ENCODE peak calls at places on chromosomes 3 and 15, in five cellular contexts. C, J, L, K and A are unnamed samples. For H3K4me1, the result is how much of the 10 kb centered on the place peaks cover.

GRCh38 chr3:150107429-150108175 is 136.9 kb upstream of the PFN2 start:
- DNase-seq in K (no peak), J (no peak), L (no peak), C (no peak), A (no peak)

GRCh38 chr3:47964740-47965139 is 51.5 kb downstream of the MAP4 start:
- DNase-seq in C (no peak), K (no peak), L (no peak), J (peak), A (no peak)

GRCh38 chr15:84747423-84748273 is 744 bp upstream of the ZNF592 start:
- DNase-seq in L (peak), C (peak), K (peak), J (peak), A (peak)

GRCh38 chr3:22922317-22922716 is 280.8 kb upstream of the UBE2E2 start:
- DNase-seq in C (peak), J (no peak), K (no peak), L (no peak), A (peak)

GRCh38 chr3:94522488-94522887 is 459.6 kb downstream of the NSUN3 start:
- DNase-seq in C (no peak), L (no peak), J (peak), K (no peak), A (no peak)

GRCh38 chr3:183131735-183132134 is 30.8 kb downstream of the LAMP3 start:
- DNase-seq in K (no peak), J (no peak), C (no peak), L (peak), A (no peak)

GRCh38 chr3:129112308-129113052 is 9.1 kb downstream of the RAB43 start:
- DNase-seq in L (no peak), J (peak), C (no peak), K (no peak), A (no peak)

GRCh38 chr3:192727032-192727847 is at the start of gene FGF12:
- DNase-seq in J (peak), C (peak), K (peak), L (peak), A (peak)

GRCh38 chr15:57580428-57580827 is 11.3 kb upstream of the MYZAP start:
- DNase-seq in C (no peak), K (no peak), L (no peak), J (no peak), A (no peak)

GRCh38 chr3:165128544-165128943 is 50.2 kb upstream of the SI start:
- DNase-seq in J (peak), K (no peak), L (no peak), C (no peak), A (no peak)

GRCh38 chr15:101173233-101174119 is 78.4 kb downstream of the CHSY1 start:
- DNase-seq in K (peak), C (no peak), L (no peak), J (no peak), A (no peak)

GRCh38 chr3:190142041-190142440 is 21.3 kb upstream of the P3H2 start:
- DNase-seq in J (no peak), K (no peak), L (no peak), C (no peak), A (no peak)

GRCh38 chr15:48560321-48561051 is 85.0 kb downstream of the FBN1 start:
- DNase-seq in C (no peak), L (no peak), J (no peak), K (peak), A (no peak)

GRCh38 chr15:48557335-48557734 is 88.2 kb downstream of the FBN1 start:
- DNase-seq in J (no peak), L (no peak), K (no peak), C (no peak), A (no peak)

GRCh38 chr15:48555244-48555804 is 90.2 kb downstream of the FBN1 start:
- DNase-seq in J (no peak), C (no peak), K (no peak), L (peak), A (no peak)

GRCh38 chr15:48556159-48556897 is 89.2 kb downstream of the FBN1 start:
- DNase-seq in J (no peak), K (no peak), L (peak), C (no peak), A (no peak)

DNA sequence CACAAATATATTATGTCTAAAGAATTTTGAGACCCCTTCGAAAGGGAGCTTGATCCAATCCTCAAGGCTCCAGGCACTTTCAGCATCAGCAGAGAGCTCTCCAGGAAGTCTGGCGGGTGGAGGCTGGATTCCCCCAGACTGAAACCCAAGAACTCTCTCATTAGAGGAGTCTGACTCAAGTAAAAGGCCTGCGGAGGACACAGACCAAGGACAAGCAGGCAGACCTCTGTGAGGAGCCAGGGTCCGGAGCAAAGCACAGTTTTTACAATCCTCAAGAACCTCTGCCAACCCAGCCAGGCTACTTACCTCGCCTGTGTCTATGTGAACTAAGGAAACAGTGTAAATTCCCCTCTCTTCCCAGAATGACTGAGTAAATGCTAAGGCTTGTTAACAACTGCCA is 86.2 kb downstream of the FBN1 start:
- DNase-seq in L (peak), J (no peak), K (peak), C (no peak), A (no peak)
- H3K27ac ChIP-seq in L (peak), J (no peak), K (peak), C (no peak), A (no peak)

DNA sequence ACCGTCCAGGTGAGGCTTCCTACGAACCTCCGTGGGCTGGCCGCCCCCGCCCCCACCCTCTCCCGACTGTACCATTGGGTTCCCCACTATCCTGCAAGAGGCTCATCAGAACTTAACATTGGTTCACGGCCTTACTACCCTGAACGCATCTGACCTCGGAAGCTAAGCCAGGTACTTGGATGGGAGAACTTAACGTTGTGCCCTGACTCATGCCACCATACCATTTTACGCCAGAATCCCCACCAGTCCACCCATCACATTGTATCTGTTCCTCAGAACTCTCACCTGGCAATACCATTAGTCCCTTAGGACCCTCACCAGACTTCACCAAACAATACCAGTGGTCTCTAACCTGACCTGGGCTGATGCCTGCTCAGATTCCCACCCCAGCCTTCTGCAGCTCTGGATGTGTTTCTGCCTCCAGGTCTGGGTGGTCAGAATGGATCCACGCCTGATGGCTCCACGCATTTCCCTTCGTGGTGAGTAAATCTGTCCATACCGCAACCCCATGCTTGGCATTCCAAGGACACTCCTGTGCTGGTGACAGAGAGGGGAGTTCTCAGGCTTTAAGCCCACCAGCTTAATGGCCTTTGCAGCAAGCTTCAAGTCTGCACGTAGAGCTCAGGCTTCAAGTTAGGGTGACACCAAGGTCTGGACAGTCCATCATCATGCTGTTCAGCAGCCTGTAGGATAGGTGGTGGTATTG is 562 bp downstream of the TCTA start:
- DNase-seq in K (no peak), L (peak), C (no peak), J (no peak), A (no peak)
- H3K4me1 ChIP-seq in K (half or more), L (under half), C (under half), J (under half), A (under half)

DNA sequence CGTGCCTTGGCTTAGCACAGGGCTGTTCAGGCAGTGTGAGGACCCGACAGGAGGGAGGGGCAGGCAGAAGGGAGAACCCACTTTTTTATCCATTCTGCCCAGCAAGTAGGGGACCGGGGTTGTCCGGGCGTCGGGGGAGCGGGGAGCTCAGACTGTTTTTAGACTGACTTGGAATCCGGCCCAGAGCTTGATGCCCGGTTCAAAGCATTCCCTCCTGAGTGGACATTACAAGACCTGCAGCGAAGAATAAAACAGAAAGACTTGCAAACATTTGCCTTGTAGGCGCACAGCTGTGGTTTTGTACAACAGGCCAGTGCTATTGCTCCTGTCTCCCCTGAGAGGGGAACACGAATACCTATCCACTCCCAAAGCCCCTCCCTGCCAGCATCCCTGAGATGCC is 161.4 kb upstream of the HES1 start:
- DNase-seq in C (no peak), L (peak), J (no peak), K (no peak), A (no peak)
- H3K27ac ChIP-seq in C (no peak), L (no peak), J (no peak), K (no peak), A (no peak)

GRCh38 chr15:50353999-50354837 is 780 bp downstream of the GABPB1 start:
- DNase-seq in K (peak), J (peak), L (peak), C (peak), A (peak)
- H3K4me1 ChIP-seq in K (half or more), J (half or more), L (under half), C (under half), A (under half)

DNA sequence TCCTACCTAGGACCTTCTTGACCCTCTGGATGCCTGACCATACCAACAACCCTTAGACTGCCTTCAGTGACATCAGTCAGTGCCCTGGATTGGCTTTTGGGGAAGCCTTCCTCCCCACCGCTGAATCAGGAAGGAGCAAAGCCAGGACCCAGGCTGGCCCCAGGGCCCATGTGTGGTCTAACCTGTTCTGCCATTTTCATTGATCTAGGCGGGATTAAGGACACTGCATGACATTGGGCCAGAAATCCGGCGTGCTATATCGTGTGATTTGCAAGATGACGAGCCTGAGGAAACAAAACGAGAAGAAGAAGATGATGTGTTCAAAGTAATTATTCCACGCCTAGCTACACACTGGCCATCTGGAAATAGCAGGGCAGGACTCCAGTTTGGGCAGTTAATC is 46.2 kb downstream of the CHDH start:
- DNase-seq in J (no peak), L (no peak), C (no peak), K (no peak), A (no peak)
- H3K27ac ChIP-seq in J (no peak), L (no peak), C (no peak), K (no peak), A (no peak)

DNA sequence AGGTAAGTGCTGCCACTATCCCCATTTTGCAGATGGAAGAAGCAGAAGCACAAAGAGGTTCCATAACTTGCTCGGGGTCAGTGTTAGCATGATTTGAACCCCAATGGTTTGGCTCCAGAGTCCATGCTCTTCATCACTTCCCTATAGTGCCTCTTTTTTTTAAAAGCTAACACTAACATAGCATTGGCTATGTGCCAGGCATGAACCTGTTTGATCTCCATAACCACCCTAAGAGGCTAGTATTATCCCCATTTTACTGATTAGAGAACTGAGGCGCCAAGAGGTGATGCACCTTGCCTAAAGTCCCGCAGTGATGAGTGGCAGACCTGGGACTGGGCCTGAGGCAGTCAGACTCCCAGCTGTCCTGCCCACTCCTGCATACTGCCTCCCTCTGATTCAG is 7.3 kb downstream of the LINGO1 start:
- DNase-seq in C (no peak), J (no peak), L (no peak), K (no peak), A (no peak)
- H3K4me1 ChIP-seq in C (under half), J (under half), L (under half), K (under half), A (under half)

DNA sequence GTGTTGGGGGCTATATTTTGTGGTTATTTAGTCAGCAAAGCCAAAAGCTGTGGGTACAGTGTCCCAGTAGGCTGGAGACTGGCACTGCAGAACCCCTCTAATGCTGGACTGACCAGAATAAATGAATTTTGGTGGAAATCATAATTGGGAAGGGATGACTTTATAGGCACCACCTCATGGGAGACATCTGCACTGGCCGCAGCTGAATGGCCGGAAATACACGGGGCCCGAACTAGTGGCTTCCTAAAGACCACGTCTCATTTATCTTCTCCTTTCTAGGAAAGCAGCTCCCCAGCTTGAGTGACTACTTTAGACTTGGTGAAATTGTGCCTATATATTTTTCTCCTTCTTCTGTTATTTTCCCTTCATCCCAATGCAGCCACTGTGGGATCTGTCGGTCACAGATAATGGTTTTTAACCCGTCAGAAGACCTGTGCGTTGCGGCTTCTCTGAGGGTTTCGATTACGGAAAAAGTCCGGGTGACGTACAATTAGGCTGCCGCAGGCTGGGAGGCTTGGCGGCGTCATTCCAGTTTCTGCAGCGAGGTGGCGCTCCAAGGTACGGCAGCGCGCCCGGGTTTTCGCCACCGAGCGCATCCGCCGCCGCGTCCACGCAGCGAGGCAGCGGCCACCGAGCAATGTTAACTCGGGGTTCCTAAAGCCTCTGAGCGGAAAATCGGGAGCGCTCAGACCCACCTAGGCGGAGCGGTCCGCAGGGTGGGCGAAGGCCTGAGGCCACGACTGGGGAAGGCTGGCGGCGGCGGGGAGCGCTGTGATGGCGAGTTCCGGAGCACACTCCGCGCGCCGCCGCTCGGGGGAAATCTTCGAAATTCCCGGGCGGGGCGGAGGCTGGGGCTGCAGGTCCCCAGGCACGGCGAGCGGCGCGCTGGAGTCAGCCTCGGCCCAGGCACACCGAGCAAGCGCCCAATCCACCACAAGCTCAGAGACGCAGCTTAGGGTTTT is 26.3 kb downstream of the NR2F2 start:
- DNase-seq in K (no peak), C (peak), L (peak), J (peak), A (no peak)
- H3K27ac ChIP-seq in K (peak), C (peak), L (peak), J (no peak), A (peak)